ENCODE peak calls at places on chromosomes 16 and 17, in five cellular contexts. Y is OCI-LY7, L is left ventricle myocardium inferior, P is neural progenitor cell, D is GM23248. R is an unnamed sample.

GRCh38 chr17:43826206-43826605 is 6.7 kb downstream of the MPP3 start:
- DNase-seq in Y (no peak), L (no peak), P (no peak), D (no peak), R (no peak)

GRCh38 chr17:38898812-38899348 is 26.5 kb upstream of the LASP1NB start:
- DNase-seq in Y (peak; percentile 88), L (no peak), P (no peak), D (no peak), R (no peak)

GRCh38 chr16:57268804-57269800 is 15.4 kb downstream of the PLLP start:
- DNase-seq in Y (no peak), L (peak; percentile 70), P (no peak), D (no peak), R (peak; percentile 79)

GRCh38 chr16:50372611-50373344 is 4.0 kb upstream of the BRD7 start:
- DNase-seq in Y (no peak), L (peak; percentile 53), P (no peak), D (peak; percentile 69), R (no peak)

GRCh38 chr16:52546291-52546941 is 527 bp downstream of the TOX3 start:
- DNase-seq in Y (no peak), L (no peak), P (peak; percentile 52), D (peak; percentile 1), R (no peak)

GRCh38 chr17:70017112-70017511 is 57.9 kb upstream of the KCNJ16 start:
- DNase-seq in Y (no peak), L (no peak), P (no peak), D (no peak), R (no peak)

GRCh38 chr16:10971560-10971961 is 27.2 kb downstream of the CLEC16A start:
- DNase-seq in Y (peak; percentile 66), L (no peak), P (peak; percentile 86), D (peak; percentile 88), R (peak; percentile 53)

GRCh38 chr16:11743308-11744074 is 834 bp upstream of the TXNDC11 start:
- DNase-seq in Y (peak; percentile 52), L (no peak), P (no peak), D (peak; percentile 80), R (peak; percentile 61)

GRCh38 chr16:81701296-81701970 is 77.7 kb upstream of the PLCG2 start:
- DNase-seq in Y (no peak), L (no peak), P (no peak), D (no peak), R (no peak)

GRCh38 chr16:1028524-1029258 is 43.9 kb upstream of the SSTR5 start:
- DNase-seq in Y (no peak), L (no peak), P (no peak), D (no peak), R (no peak)

GRCh38 chr16:1828645-1829410 is 1.8 kb downstream of the FAHD1 start:
- DNase-seq in Y (no peak), L (no peak), P (no peak), D (no peak), R (peak; percentile 38)

GRCh38 chr17:42422958-42423712 is at the start of gene CAVIN1:
- DNase-seq in Y (no peak), L (peak; percentile 100), P (peak; percentile 98), D (peak; percentile 99), R (peak; percentile 98)

GRCh38 chr17:77619851-77620250 is 338.7 kb upstream of the TNRC6C start:
- DNase-seq in Y (no peak), L (no peak), P (no peak), D (peak; percentile 49), R (no peak)

GRCh38 chr16:67942200-67942509 is 1.8 kb downstream of the LCAT start:
- DNase-seq in Y (peak; percentile 62), L (no peak), P (peak; percentile 73), D (peak; percentile 60), R (peak; percentile 76)

GRCh38 chr17:9231449-9232154 is 210.3 kb downstream of the NTN1 start:
- DNase-seq in Y (no peak), L (no peak), P (no peak), D (no peak), R (no peak)

GRCh38 chr16:56336071-56336688 is 89.2 kb downstream of the AMFR start:
- DNase-seq in Y (no peak), L (peak; percentile 71), P (no peak), D (no peak), R (no peak)

GRCh38 chr16:2190659-2191445 is 5.6 kb downstream of the CASKIN1 start:
- DNase-seq in Y (no peak), L (no peak), P (no peak), D (no peak), R (no peak)

GRCh38 chr17:57035971-57036481 is 49.0 kb upstream of the AKAP1 start:
- DNase-seq in Y (no peak), L (no peak), P (no peak), D (no peak), R (no peak)

GRCh38 chr17:10513284-10514067 is 4.9 kb downstream of the MYH1 start:
- DNase-seq in Y (no peak), L (no peak), P (no peak), D (peak; percentile 38), R (no peak)

GRCh38 chr16:9042533-9042932 is 48.9 kb upstream of the HAPSTR1 start:
- DNase-seq in Y (no peak), L (no peak), P (no peak), D (peak; percentile 51), R (no peak)
- H3K4me3 ChIP-seq in Y (no peak overlapping the region), L (no peak overlapping the region), P (no peak overlapping the region), D (peak overlapping the region; percentile 41), R (no peak overlapping the region)

GRCh38 chr16:89404561-89404960 is 85.8 kb downstream of the ANKRD11 start:
- DNase-seq in Y (no peak), L (peak; percentile 49), P (no peak), D (no peak), R (no peak)
- H3K36me3 ChIP-seq in Y (peaks cover 2% of the 10 kb centered on the region), L (no peaks in the 10 kb centered on the region), P (no peaks in the 10 kb centered on the region), D (no peaks in the 10 kb centered on the region), R (no peaks in the 10 kb centered on the region)

GRCh38 chr17:55530064-55530463 is 18.8 kb upstream of the SMIM36 start:
- DNase-seq in Y (no peak), L (no peak), P (no peak), D (no peak), R (no peak)
- H3K4me3 ChIP-seq in Y (no peak overlapping the region), L (no peak overlapping the region), P (no peak overlapping the region), D (no peak overlapping the region), R (no peak overlapping the region)

DNA sequence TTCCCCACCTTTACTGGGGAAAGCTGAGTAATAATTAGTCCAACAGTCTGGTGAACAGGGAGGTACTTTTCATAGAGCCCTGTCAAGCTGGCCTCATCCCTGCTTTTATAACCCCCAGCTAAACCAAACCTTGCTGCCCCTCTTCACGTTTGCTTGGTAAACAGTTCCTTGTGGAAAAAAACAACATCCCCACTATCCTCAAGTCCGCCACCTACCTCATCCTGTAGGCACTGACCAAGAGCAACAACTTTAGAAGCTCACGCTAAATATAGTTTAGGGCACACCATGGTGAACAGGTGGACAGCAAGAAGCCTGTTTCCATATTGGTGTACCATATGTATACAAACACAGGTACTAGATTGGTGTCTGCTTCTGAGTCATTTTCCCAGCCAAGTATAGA is 16.5 kb downstream of the NFE2L1 start:
- DNase-seq in Y (no peak), L (no peak), P (no peak), D (no peak), R (no peak)
- H3K36me3 ChIP-seq in Y (peaks cover 89% of the 10 kb centered on the region), L (peaks cover 92% of the 10 kb centered on the region), P (peaks cover 1% of the 10 kb centered on the region), D (peaks cover 31% of the 10 kb centered on the region), R (peaks cover 7% of the 10 kb centered on the region)

DNA sequence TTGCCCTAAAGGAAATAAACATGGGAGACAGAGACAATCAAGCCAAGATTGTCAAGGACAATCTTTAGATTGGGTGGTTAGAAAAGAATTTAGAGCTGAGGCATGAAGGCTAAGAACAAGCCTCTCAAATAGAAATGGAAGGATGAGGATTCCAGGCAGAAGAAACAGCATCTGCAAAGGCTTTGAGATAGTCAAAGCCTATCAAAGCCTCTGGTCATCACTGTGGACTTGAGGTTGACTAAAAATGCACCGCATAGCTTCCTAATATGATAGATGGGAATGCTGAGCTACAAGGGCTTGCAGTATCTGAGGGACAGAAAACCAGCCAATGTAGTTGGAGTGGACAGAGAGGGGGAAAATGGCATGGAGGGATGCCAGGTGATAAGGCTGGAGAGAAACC is 109.8 kb upstream of the FAM20A start:
- DNase-seq in Y (no peak), L (no peak), P (no peak), D (peak; percentile 4), R (no peak)
- H3K4me3 ChIP-seq in Y (no peak overlapping the region), L (no peak overlapping the region), P (no peak overlapping the region), D (peak overlapping the region; percentile 48), R (no peak overlapping the region)

GRCh38 chr17:4297351-4297750 is 33.6 kb upstream of the ANKFY1 start:
- DNase-seq in Y (no peak), L (no peak), P (no peak), D (peak; percentile 4), R (no peak)

GRCh38 chr17:4295686-4296085 is 31.9 kb upstream of the ANKFY1 start:
- DNase-seq in Y (no peak), L (no peak), P (no peak), D (no peak), R (no peak)

GRCh38 chr17:4287710-4288109 is 23.9 kb upstream of the ANKFY1 start:
- DNase-seq in Y (no peak), L (no peak), P (no peak), D (no peak), R (no peak)

DNA sequence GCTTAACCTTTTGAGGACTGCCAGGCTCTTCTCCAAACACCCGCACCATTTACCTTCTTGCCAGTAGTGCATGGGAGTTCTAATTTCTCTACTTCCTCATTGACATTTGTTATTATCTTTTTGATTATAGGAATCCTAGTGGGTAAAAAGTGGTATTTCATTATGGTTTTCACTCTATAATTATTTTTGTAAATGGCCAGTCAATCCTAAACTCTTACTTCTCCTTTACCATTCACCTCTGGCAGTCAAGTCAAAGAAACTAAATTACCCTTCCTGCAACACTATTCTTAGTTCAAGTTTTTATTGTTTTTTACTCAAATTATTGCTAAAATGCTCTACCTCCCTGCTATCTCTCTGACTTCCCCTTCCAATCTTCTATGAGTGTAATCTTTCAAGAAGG is 29.8 kb upstream of the ANKFY1 start:
- DNase-seq in Y (no peak), L (no peak), P (no peak), D (no peak), R (no peak)
- H3K36me3 ChIP-seq in Y (peaks cover 98% of the 10 kb centered on the region), L (peaks cover 35% of the 10 kb centered on the region), P (peaks cover 3% of the 10 kb centered on the region), D (peaks cover 28% of the 10 kb centered on the region), R (no peaks in the 10 kb centered on the region)